ENCODE peak calls at places on chromosomes 7 and 10, in nine cellular contexts. One of them, this sample, is unnamed. For H3K9me3, the result is how much of the 10 kb centered on the place peaks cover.

GRCh38 chr10:119412244-119412750 is 130.2 kb downstream of the RGS10 start:
- DNase-seq in neural progenitor cell: no peak
- DNase-seq in H9: no peak
- DNase-seq in H1: no peak
- DNase-seq in CD8-positive, alpha-beta T cell: no peak
- DNase-seq in A549: no peak
- DNase-seq in astrocyte: peak
- DNase-seq in heart right ventricle: peak
- DNase-seq in CD4-positive, alpha-beta memory T cell: no peak
- DNase-seq in this sample: no peak

GRCh38 chr10:10911471-10911921 is 106.2 kb upstream of the CELF2 start:
- DNase-seq in neural progenitor cell: peak
- DNase-seq in H9: peak
- DNase-seq in H1: no peak
- DNase-seq in CD8-positive, alpha-beta T cell: no peak
- DNase-seq in A549: no peak
- DNase-seq in astrocyte: peak
- DNase-seq in heart right ventricle: peak
- DNase-seq in CD4-positive, alpha-beta memory T cell: no peak
- DNase-seq in this sample: peak

GRCh38 chr10:124568339-124568738 is 106.7 kb downstream of the LHPP start:
- DNase-seq in neural progenitor cell: no peak
- DNase-seq in H9: no peak
- DNase-seq in H1: no peak
- DNase-seq in CD8-positive, alpha-beta T cell: no peak
- DNase-seq in A549: no peak
- DNase-seq in astrocyte: no peak
- DNase-seq in heart right ventricle: no peak
- DNase-seq in CD4-positive, alpha-beta memory T cell: no peak
- DNase-seq in this sample: no peak

GRCh38 chr7:2172311-2173183 is 60.2 kb downstream of the MAD1L1 start:
- DNase-seq in neural progenitor cell: no peak
- DNase-seq in H9: peak
- DNase-seq in H1: peak
- DNase-seq in CD8-positive, alpha-beta T cell: no peak
- DNase-seq in A549: peak
- DNase-seq in astrocyte: peak
- DNase-seq in heart right ventricle: no peak
- DNase-seq in CD4-positive, alpha-beta memory T cell: no peak
- DNase-seq in this sample: peak

GRCh38 chr7:106717997-106718871 is 57.3 kb upstream of the CCDC71L start:
- DNase-seq in neural progenitor cell: no peak
- DNase-seq in H9: no peak
- DNase-seq in H1: no peak
- DNase-seq in CD8-positive, alpha-beta T cell: peak
- DNase-seq in A549: peak
- DNase-seq in astrocyte: peak
- DNase-seq in heart right ventricle: no peak
- DNase-seq in CD4-positive, alpha-beta memory T cell: peak
- DNase-seq in this sample: peak

GRCh38 chr10:116056445-116057293 is 216.3 kb downstream of the GFRA1 start:
- DNase-seq in neural progenitor cell: no peak
- DNase-seq in H9: no peak
- DNase-seq in H1: no peak
- DNase-seq in CD8-positive, alpha-beta T cell: no peak
- DNase-seq in A549: peak
- DNase-seq in astrocyte: no peak
- DNase-seq in heart right ventricle: no peak
- DNase-seq in CD4-positive, alpha-beta memory T cell: no peak
- DNase-seq in this sample: no peak

GRCh38 chr7:4603843-4604231 is 78.3 kb upstream of the FOXK1 start:
- DNase-seq in neural progenitor cell: no peak
- DNase-seq in H9: no peak
- DNase-seq in H1: no peak
- DNase-seq in CD8-positive, alpha-beta T cell: no peak
- DNase-seq in A549: no peak
- DNase-seq in astrocyte: no peak
- DNase-seq in heart right ventricle: no peak
- DNase-seq in CD4-positive, alpha-beta memory T cell: no peak
- DNase-seq in this sample: no peak

GRCh38 chr10:78045856-78046255 is 12.2 kb downstream of the RPS24 start:
- DNase-seq in neural progenitor cell: no peak
- DNase-seq in H9: no peak
- DNase-seq in H1: no peak
- DNase-seq in CD8-positive, alpha-beta T cell: no peak
- DNase-seq in A549: no peak
- DNase-seq in astrocyte: no peak
- DNase-seq in heart right ventricle: no peak
- DNase-seq in CD4-positive, alpha-beta memory T cell: no peak
- DNase-seq in this sample: no peak

GRCh38 chr10:81843042-81843441 is 32.0 kb upstream of the NRG3 start:
- DNase-seq in neural progenitor cell: no peak
- DNase-seq in H9: no peak
- DNase-seq in H1: no peak
- DNase-seq in CD8-positive, alpha-beta T cell: no peak
- DNase-seq in A549: peak
- DNase-seq in astrocyte: no peak
- DNase-seq in heart right ventricle: no peak
- DNase-seq in CD4-positive, alpha-beta memory T cell: no peak
- DNase-seq in this sample: no peak

GRCh38 chr7:2355079-2356008 is 717 bp downstream of the EIF3B start:
- DNase-seq in neural progenitor cell: peak
- DNase-seq in H9: no peak
- DNase-seq in H1: peak
- DNase-seq in CD8-positive, alpha-beta T cell: no peak
- DNase-seq in A549: peak
- DNase-seq in astrocyte: no peak
- DNase-seq in heart right ventricle: no peak
- DNase-seq in CD4-positive, alpha-beta memory T cell: peak
- DNase-seq in this sample: peak

GRCh38 chr7:52936750-52937149 is 98.7 kb upstream of the POM121L12 start:
- DNase-seq in neural progenitor cell: no peak
- DNase-seq in H9: no peak
- DNase-seq in H1: no peak
- DNase-seq in CD8-positive, alpha-beta T cell: no peak
- DNase-seq in A549: no peak
- DNase-seq in astrocyte: no peak
- DNase-seq in heart right ventricle: no peak
- DNase-seq in CD4-positive, alpha-beta memory T cell: no peak
- DNase-seq in this sample: no peak

GRCh38 chr10:97422921-97423420 is 3.0 kb upstream of the PGAM1 start:
- DNase-seq in neural progenitor cell: no peak
- DNase-seq in H9: no peak
- DNase-seq in H1: no peak
- DNase-seq in CD8-positive, alpha-beta T cell: no peak
- DNase-seq in A549: no peak
- DNase-seq in astrocyte: peak
- DNase-seq in heart right ventricle: no peak
- DNase-seq in CD4-positive, alpha-beta memory T cell: no peak
- DNase-seq in this sample: no peak

GRCh38 chr7:13279854-13280435 is 592.5 kb downstream of the ARL4A start:
- DNase-seq in neural progenitor cell: peak
- DNase-seq in H9: no peak
- DNase-seq in H1: no peak
- DNase-seq in CD8-positive, alpha-beta T cell: no peak
- DNase-seq in A549: peak
- DNase-seq in astrocyte: no peak
- DNase-seq in heart right ventricle: no peak
- DNase-seq in CD4-positive, alpha-beta memory T cell: peak
- DNase-seq in this sample: no peak

GRCh38 chr10:124449170-124450009 is 445 bp downstream of the NKX1-2 start:
- DNase-seq in neural progenitor cell: peak
- DNase-seq in H9: peak
- DNase-seq in H1: no peak
- DNase-seq in CD8-positive, alpha-beta T cell: no peak
- DNase-seq in A549: no peak
- DNase-seq in astrocyte: no peak
- DNase-seq in heart right ventricle: no peak
- DNase-seq in CD4-positive, alpha-beta memory T cell: no peak
- DNase-seq in this sample: no peak

GRCh38 chr7:10360050-10360449 is 613.6 kb upstream of the PHF14 start:
- DNase-seq in neural progenitor cell: no peak
- DNase-seq in H9: no peak
- DNase-seq in H1: no peak
- DNase-seq in CD8-positive, alpha-beta T cell: no peak
- DNase-seq in A549: no peak
- DNase-seq in astrocyte: no peak
- DNase-seq in heart right ventricle: no peak
- DNase-seq in CD4-positive, alpha-beta memory T cell: no peak
- DNase-seq in this sample: no peak
- H3K9me3 ChIP-seq in neural progenitor cell: under half
- H3K9me3 ChIP-seq in H9: under half
- H3K9me3 ChIP-seq in H1: under half
- H3K9me3 ChIP-seq in CD8-positive, alpha-beta T cell: under half
- H3K9me3 ChIP-seq in A549: under half
- H3K9me3 ChIP-seq in astrocyte: under half
- H3K9me3 ChIP-seq in heart right ventricle: half or more
- H3K9me3 ChIP-seq in CD4-positive, alpha-beta memory T cell: under half
- H3K9me3 ChIP-seq in this sample: under half

GRCh38 chr10:5034588-5034987 is 30.9 kb upstream of the AKR1C2 start:
- DNase-seq in neural progenitor cell: no peak
- DNase-seq in H9: no peak
- DNase-seq in H1: no peak
- DNase-seq in CD8-positive, alpha-beta T cell: no peak
- DNase-seq in A549: no peak
- DNase-seq in astrocyte: no peak
- DNase-seq in heart right ventricle: no peak
- DNase-seq in CD4-positive, alpha-beta memory T cell: no peak
- DNase-seq in this sample: no peak

GRCh38 chr10:5036511-5036910 is 32.9 kb upstream of the AKR1C2 start:
- DNase-seq in neural progenitor cell: no peak
- DNase-seq in H9: no peak
- DNase-seq in H1: no peak
- DNase-seq in CD8-positive, alpha-beta T cell: no peak
- DNase-seq in A549: no peak
- DNase-seq in astrocyte: no peak
- DNase-seq in heart right ventricle: no peak
- DNase-seq in CD4-positive, alpha-beta memory T cell: no peak
- DNase-seq in this sample: no peak

GRCh38 chr10:5038703-5039102 is 35.0 kb upstream of the AKR1C2 start:
- DNase-seq in neural progenitor cell: no peak
- DNase-seq in H9: no peak
- DNase-seq in H1: no peak
- DNase-seq in CD8-positive, alpha-beta T cell: no peak
- DNase-seq in A549: no peak
- DNase-seq in astrocyte: peak
- DNase-seq in heart right ventricle: no peak
- DNase-seq in CD4-positive, alpha-beta memory T cell: no peak
- DNase-seq in this sample: no peak

GRCh38 chr10:5033061-5033770 is 29.6 kb upstream of the AKR1C2 start:
- DNase-seq in neural progenitor cell: no peak
- DNase-seq in H9: no peak
- DNase-seq in H1: no peak
- DNase-seq in CD8-positive, alpha-beta T cell: no peak
- DNase-seq in A549: peak
- DNase-seq in astrocyte: peak
- DNase-seq in heart right ventricle: no peak
- DNase-seq in CD4-positive, alpha-beta memory T cell: no peak
- DNase-seq in this sample: no peak

GRCh38 chr10:5035356-5035755 is 31.7 kb upstream of the AKR1C2 start:
- DNase-seq in neural progenitor cell: no peak
- DNase-seq in H9: no peak
- DNase-seq in H1: no peak
- DNase-seq in CD8-positive, alpha-beta T cell: no peak
- DNase-seq in A549: no peak
- DNase-seq in astrocyte: no peak
- DNase-seq in heart right ventricle: no peak
- DNase-seq in CD4-positive, alpha-beta memory T cell: no peak
- DNase-seq in this sample: no peak
- H3K9me3 ChIP-seq in neural progenitor cell: under half
- H3K9me3 ChIP-seq in H9: under half
- H3K9me3 ChIP-seq in H1: under half
- H3K9me3 ChIP-seq in CD8-positive, alpha-beta T cell: under half
- H3K9me3 ChIP-seq in A549: half or more
- H3K9me3 ChIP-seq in astrocyte: under half
- H3K9me3 ChIP-seq in heart right ventricle: under half
- H3K9me3 ChIP-seq in CD4-positive, alpha-beta memory T cell: under half
- H3K9me3 ChIP-seq in this sample: under half

GRCh38 chr7:123901111-123901510 is 23.9 kb upstream of the SPAM1 start:
- DNase-seq in neural progenitor cell: no peak
- DNase-seq in H9: no peak
- DNase-seq in H1: no peak
- DNase-seq in CD8-positive, alpha-beta T cell: no peak
- DNase-seq in A549: no peak
- DNase-seq in astrocyte: no peak
- DNase-seq in heart right ventricle: no peak
- DNase-seq in CD4-positive, alpha-beta memory T cell: no peak
- DNase-seq in this sample: no peak
- H3K9me3 ChIP-seq in neural progenitor cell: under half
- H3K9me3 ChIP-seq in H9: under half
- H3K9me3 ChIP-seq in H1: under half
- H3K9me3 ChIP-seq in CD8-positive, alpha-beta T cell: under half
- H3K9me3 ChIP-seq in A549: under half
- H3K9me3 ChIP-seq in astrocyte: under half
- H3K9me3 ChIP-seq in heart right ventricle: under half
- H3K9me3 ChIP-seq in CD4-positive, alpha-beta memory T cell: under half
- H3K9me3 ChIP-seq in this sample: under half

GRCh38 chr7:158272091-158272490 is 315.5 kb downstream of the PTPRN2 start:
- DNase-seq in neural progenitor cell: no peak
- DNase-seq in H9: no peak
- DNase-seq in H1: no peak
- DNase-seq in CD8-positive, alpha-beta T cell: no peak
- DNase-seq in A549: no peak
- DNase-seq in astrocyte: no peak
- DNase-seq in heart right ventricle: no peak
- DNase-seq in CD4-positive, alpha-beta memory T cell: no peak
- DNase-seq in this sample: no peak

GRCh38 chr7:158272509-158273137 is 315.0 kb downstream of the PTPRN2 start:
- DNase-seq in neural progenitor cell: no peak
- DNase-seq in H9: peak
- DNase-seq in H1: no peak
- DNase-seq in CD8-positive, alpha-beta T cell: no peak
- DNase-seq in A549: no peak
- DNase-seq in astrocyte: no peak
- DNase-seq in heart right ventricle: no peak
- DNase-seq in CD4-positive, alpha-beta memory T cell: no peak
- DNase-seq in this sample: no peak

GRCh38 chr7:158270856-158271413 is 316.7 kb downstream of the PTPRN2 start:
- DNase-seq in neural progenitor cell: no peak
- DNase-seq in H9: no peak
- DNase-seq in H1: no peak
- DNase-seq in CD8-positive, alpha-beta T cell: no peak
- DNase-seq in A549: no peak
- DNase-seq in astrocyte: no peak
- DNase-seq in heart right ventricle: no peak
- DNase-seq in CD4-positive, alpha-beta memory T cell: no peak
- DNase-seq in this sample: no peak

GRCh38 chr7:158270106-158270775 is 317.4 kb downstream of the PTPRN2 start:
- DNase-seq in neural progenitor cell: no peak
- DNase-seq in H9: no peak
- DNase-seq in H1: no peak
- DNase-seq in CD8-positive, alpha-beta T cell: no peak
- DNase-seq in A549: no peak
- DNase-seq in astrocyte: no peak
- DNase-seq in heart right ventricle: no peak
- DNase-seq in CD4-positive, alpha-beta memory T cell: no peak
- DNase-seq in this sample: no peak

DNA sequence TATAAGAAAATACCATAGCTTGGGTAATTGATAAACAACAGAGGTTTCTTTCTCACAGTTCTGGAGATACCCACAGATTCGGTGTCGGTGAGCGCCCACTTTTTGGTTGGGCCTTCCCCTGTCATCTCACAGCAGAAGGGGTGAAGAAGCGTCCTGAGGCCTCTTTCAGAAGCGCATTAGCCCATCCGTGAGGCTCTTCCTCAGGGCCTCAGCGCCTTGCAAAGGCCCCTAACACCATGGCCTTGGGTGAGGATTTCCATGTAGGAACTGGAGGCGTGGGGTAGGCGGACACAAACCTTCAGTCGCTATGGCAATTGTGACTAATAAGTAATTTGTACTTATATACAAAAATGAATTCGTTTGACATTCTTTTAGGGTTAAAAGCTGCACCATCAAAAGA is 316.0 kb downstream of the PTPRN2 start:
- DNase-seq in neural progenitor cell: no peak
- DNase-seq in H9: no peak
- DNase-seq in H1: no peak
- DNase-seq in CD8-positive, alpha-beta T cell: no peak
- DNase-seq in A549: no peak
- DNase-seq in astrocyte: no peak
- DNase-seq in heart right ventricle: no peak
- DNase-seq in CD4-positive, alpha-beta memory T cell: no peak
- DNase-seq in this sample: no peak
- H3K9me3 ChIP-seq in neural progenitor cell: under half
- H3K9me3 ChIP-seq in H9: under half
- H3K9me3 ChIP-seq in H1: under half
- H3K9me3 ChIP-seq in CD8-positive, alpha-beta T cell: under half
- H3K9me3 ChIP-seq in A549: under half
- H3K9me3 ChIP-seq in astrocyte: under half
- H3K9me3 ChIP-seq in heart right ventricle: under half
- H3K9me3 ChIP-seq in CD4-positive, alpha-beta memory T cell: under half
- H3K9me3 ChIP-seq in this sample: under half

This sample was measured in SJSA1.